ENCODE peak calls at places on chromosomes 4 and X, in five cellular contexts. One of them, this sample, is unnamed.
A peak's percentile ranks its signal among the peaks of the same experiment; 100 is the strongest.

GRCh38 chr4:8381814-8382581 is 58.5 kb downstream of the ACOX3 start:
- DNase-seq in Calu3: no peak
- DNase-seq in iris pigment epithelial cell: no peak
- DNase-seq in IMR-90: no peak
- DNase-seq in Caki2: no peak
- DNase-seq in this sample: no peak

GRCh38 chr4:187996502-187997177 is 1.1 kb downstream of the ZFP42 start:
- DNase-seq in iris pigment epithelial cell: peak; percentile 29
- DNase-seq in Caki2: no peak
- DNase-seq in IMR-90: no peak
- DNase-seq in Calu3: no peak
- DNase-seq in this sample: no peak

GRCh38 chr4:155248002-155248896 is 39.8 kb downstream of the NPY2R start:
- DNase-seq in Calu3: no peak
- DNase-seq in iris pigment epithelial cell: no peak
- DNase-seq in IMR-90: no peak
- DNase-seq in Caki2: no peak
- DNase-seq in this sample: peak; percentile 8

GRCh38 chr4:178086324-178086723 is 644.1 kb upstream of the AGA start:
- DNase-seq in IMR-90: peak; percentile 1
- DNase-seq in iris pigment epithelial cell: no peak
- DNase-seq in Caki2: no peak
- DNase-seq in Calu3: peak; percentile 2
- DNase-seq in this sample: no peak

GRCh38 chr4:89214308-89214707 is 93.3 kb downstream of the GPRIN3 start:
- DNase-seq in Caki2: no peak
- DNase-seq in IMR-90: no peak
- DNase-seq in Calu3: no peak
- DNase-seq in iris pigment epithelial cell: no peak
- DNase-seq in this sample: no peak

GRCh38 chrX:46574941-46575381 is 1.4 kb downstream of the CHST7 start:
- DNase-seq in IMR-90: no peak
- DNase-seq in Caki2: no peak
- DNase-seq in iris pigment epithelial cell: peak; percentile 33
- DNase-seq in Calu3: peak; percentile 35
- DNase-seq in this sample: no peak

GRCh38 chr4:152974732-152975614 is 38.9 kb downstream of the FHDC1 start:
- DNase-seq in Caki2: no peak
- DNase-seq in Calu3: no peak
- DNase-seq in IMR-90: no peak
- DNase-seq in iris pigment epithelial cell: no peak
- DNase-seq in this sample: no peak

GRCh38 chrX:130165703-130166502 is at the start of gene AIFM1:
- DNase-seq in Caki2: peak; percentile 93
- DNase-seq in Calu3: peak; percentile 92
- DNase-seq in IMR-90: peak; percentile 94
- DNase-seq in iris pigment epithelial cell: peak; percentile 96
- DNase-seq in this sample: peak; percentile 93

GRCh38 chrX:153684447-153685178 is 3.1 kb upstream of the SLC6A8 start:
- DNase-seq in Calu3: no peak
- DNase-seq in Caki2: no peak
- DNase-seq in iris pigment epithelial cell: no peak
- DNase-seq in IMR-90: no peak
- DNase-seq in this sample: no peak

GRCh38 chr4:168864831-168865541 is 145.1 kb downstream of the CBR4 start:
- DNase-seq in IMR-90: peak; percentile 67
- DNase-seq in iris pigment epithelial cell: peak; percentile 65
- DNase-seq in Caki2: no peak
- DNase-seq in Calu3: no peak
- DNase-seq in this sample: peak; percentile 76

GRCh38 chr4:25271866-25272265 is 38.0 kb downstream of the PI4K2B start:
- DNase-seq in iris pigment epithelial cell: no peak
- DNase-seq in Caki2: no peak
- DNase-seq in IMR-90: no peak
- DNase-seq in Calu3: no peak
- DNase-seq in this sample: no peak

GRCh38 chr4:54687887-54688841 is 30.4 kb downstream of the KIT start:
- DNase-seq in iris pigment epithelial cell: no peak
- DNase-seq in Calu3: no peak
- DNase-seq in Caki2: no peak
- DNase-seq in IMR-90: peak; percentile 4
- DNase-seq in this sample: peak; percentile 82

GRCh38 chrX:114626323-114626722 is 42.4 kb downstream of the HTR2C start:
- DNase-seq in iris pigment epithelial cell: peak; percentile 17
- DNase-seq in IMR-90: peak; percentile 3
- DNase-seq in Caki2: no peak
- DNase-seq in Calu3: peak; percentile 10
- DNase-seq in this sample: peak; percentile 40

GRCh38 chr4:106601519-106601918 is 232.9 kb upstream of the GIMD1 start:
- DNase-seq in Calu3: no peak
- DNase-seq in Caki2: no peak
- DNase-seq in IMR-90: no peak
- DNase-seq in iris pigment epithelial cell: peak; percentile 38
- DNase-seq in this sample: no peak

GRCh38 chrX:125757794-125758564 is 408.1 kb downstream of the DCAF12L2 start:
- DNase-seq in Caki2: peak; percentile 79
- DNase-seq in IMR-90: no peak
- DNase-seq in iris pigment epithelial cell: no peak
- DNase-seq in Calu3: no peak
- DNase-seq in this sample: no peak

GRCh38 chr4:109211671-109212070 is 90.8 kb downstream of the COL25A1 start:
- DNase-seq in IMR-90: peak; percentile 7
- DNase-seq in Caki2: no peak
- DNase-seq in iris pigment epithelial cell: peak; percentile 69
- DNase-seq in Calu3: no peak
- DNase-seq in this sample: no peak

GRCh38 chrX:133638285-133638684 is 223.0 kb upstream of the GPC4 start:
- DNase-seq in IMR-90: no peak
- DNase-seq in iris pigment epithelial cell: no peak
- DNase-seq in Calu3: peak; percentile 63
- DNase-seq in Caki2: no peak
- DNase-seq in this sample: peak; percentile 46

GRCh38 chr4:28557755-28558154 is 1697.1 kb downstream of the STIM2 start:
- DNase-seq in iris pigment epithelial cell: peak; percentile 57
- DNase-seq in Caki2: no peak
- DNase-seq in Calu3: no peak
- DNase-seq in IMR-90: peak; percentile 77
- DNase-seq in this sample: peak; percentile 88

GRCh38 chr4:98662619-98663225 is 4.3 kb upstream of the TSPAN5 start:
- DNase-seq in IMR-90: peak; percentile 9
- DNase-seq in Caki2: no peak
- DNase-seq in iris pigment epithelial cell: no peak
- DNase-seq in Calu3: no peak
- DNase-seq in this sample: no peak

GRCh38 chr4:142900622-142901021 is 54.5 kb upstream of the INPP4B start:
- DNase-seq in iris pigment epithelial cell: no peak
- DNase-seq in IMR-90: no peak
- DNase-seq in Caki2: no peak
- DNase-seq in Calu3: no peak
- DNase-seq in this sample: no peak

GRCh38 chrX:70134116-70134477 is 850 bp downstream of the IGBP1 start:
- DNase-seq in Caki2: no peak
- DNase-seq in IMR-90: peak; percentile 34
- DNase-seq in Calu3: no peak
- DNase-seq in iris pigment epithelial cell: peak; percentile 41
- DNase-seq in this sample: peak; percentile 9

GRCh38 chr4:182246401-182247205 is 3.4 kb downstream of the TENM3 start:
- DNase-seq in IMR-90: peak; percentile 78
- DNase-seq in Caki2: peak; percentile 89
- DNase-seq in iris pigment epithelial cell: no peak
- DNase-seq in Calu3: no peak
- DNase-seq in this sample: peak; percentile 31

This sample was measured in fibroblast of mammary gland.